ENCODE peak calls at places on chromosomes 6 and 20, in nine cellular contexts. One of them, this sample, is unnamed. For H3K4me1, the result is how much of the 10 kb centered on the place peaks cover.

GRCh38 chr6:162179196-162179951 is 548.2 kb downstream of the PRKN start:
- DNase-seq in HAP-1: no peak
- DNase-seq in heart left ventricle: no peak
- DNase-seq in A549: no peak
- DNase-seq in pancreas: no peak
- DNase-seq in prostate gland: no peak
- DNase-seq in endodermal cell: no peak
- DNase-seq in GM23338: no peak
- DNase-seq in sigmoid colon: no peak
- DNase-seq in this sample: no peak

GRCh38 chr20:14470231-14470894 is 133.0 kb upstream of the FLRT3 start:
- DNase-seq in endodermal cell: no peak
- DNase-seq in heart left ventricle: no peak
- DNase-seq in A549: peak
- DNase-seq in GM23338: no peak
- DNase-seq in prostate gland: no peak
- DNase-seq in HAP-1: no peak
- DNase-seq in pancreas: peak
- DNase-seq in sigmoid colon: no peak
- DNase-seq in this sample: no peak

GRCh38 chr20:62405108-62405980 is 1.7 kb downstream of the CABLES2 start:
- DNase-seq in heart left ventricle: peak
- DNase-seq in GM23338: peak
- DNase-seq in HAP-1: peak
- DNase-seq in A549: peak
- DNase-seq in pancreas: no peak
- DNase-seq in sigmoid colon: peak
- DNase-seq in prostate gland: no peak
- DNase-seq in endodermal cell: peak
- DNase-seq in this sample: no peak

GRCh38 chr20:22248052-22248667 is 336.2 kb downstream of the FOXA2 start:
- DNase-seq in prostate gland: no peak
- DNase-seq in HAP-1: no peak
- DNase-seq in A549: peak
- DNase-seq in heart left ventricle: no peak
- DNase-seq in GM23338: peak
- DNase-seq in endodermal cell: peak
- DNase-seq in sigmoid colon: no peak
- DNase-seq in pancreas: no peak
- DNase-seq in this sample: no peak

GRCh38 chr6:107728564-107728897 is 95.6 kb downstream of the SCML4 start:
- DNase-seq in prostate gland: no peak
- DNase-seq in GM23338: no peak
- DNase-seq in sigmoid colon: no peak
- DNase-seq in pancreas: no peak
- DNase-seq in endodermal cell: peak
- DNase-seq in HAP-1: no peak
- DNase-seq in A549: no peak
- DNase-seq in heart left ventricle: no peak
- DNase-seq in this sample: no peak

GRCh38 chr6:12009904-12010634 is 2.0 kb upstream of the HIVEP1 start:
- DNase-seq in heart left ventricle: no peak
- DNase-seq in GM23338: no peak
- DNase-seq in pancreas: no peak
- DNase-seq in A549: no peak
- DNase-seq in sigmoid colon: no peak
- DNase-seq in prostate gland: no peak
- DNase-seq in HAP-1: no peak
- DNase-seq in endodermal cell: peak
- DNase-seq in this sample: no peak

GRCh38 chr6:139152892-139153271 is 18.0 kb downstream of the HECA start:
- DNase-seq in pancreas: no peak
- DNase-seq in A549: no peak
- DNase-seq in HAP-1: no peak
- DNase-seq in heart left ventricle: no peak
- DNase-seq in prostate gland: no peak
- DNase-seq in endodermal cell: no peak
- DNase-seq in sigmoid colon: no peak
- DNase-seq in GM23338: no peak
- DNase-seq in this sample: no peak

GRCh38 chr6:167937948-167938911 is 59.2 kb upstream of the KIF25 start:
- DNase-seq in heart left ventricle: no peak
- DNase-seq in prostate gland: no peak
- DNase-seq in pancreas: no peak
- DNase-seq in A549: no peak
- DNase-seq in GM23338: peak
- DNase-seq in endodermal cell: peak
- DNase-seq in HAP-1: no peak
- DNase-seq in sigmoid colon: no peak
- DNase-seq in this sample: no peak

GRCh38 chr6:149723771-149724417 is 6.0 kb upstream of the LATS1 start:
- DNase-seq in endodermal cell: no peak
- DNase-seq in sigmoid colon: no peak
- DNase-seq in GM23338: peak
- DNase-seq in A549: peak
- DNase-seq in prostate gland: peak
- DNase-seq in HAP-1: peak
- DNase-seq in pancreas: no peak
- DNase-seq in heart left ventricle: no peak
- DNase-seq in this sample: no peak

GRCh38 chr6:64010010-64010409 is 374.4 kb downstream of the PHF3 start:
- DNase-seq in prostate gland: no peak
- DNase-seq in GM23338: no peak
- DNase-seq in sigmoid colon: no peak
- DNase-seq in pancreas: no peak
- DNase-seq in A549: no peak
- DNase-seq in HAP-1: no peak
- DNase-seq in heart left ventricle: no peak
- DNase-seq in endodermal cell: no peak
- DNase-seq in this sample: no peak

GRCh38 chr6:134114918-134115714 is 62.7 kb upstream of the SLC2A12 start:
- DNase-seq in prostate gland: no peak
- DNase-seq in heart left ventricle: no peak
- DNase-seq in GM23338: peak
- DNase-seq in sigmoid colon: no peak
- DNase-seq in HAP-1: no peak
- DNase-seq in pancreas: no peak
- DNase-seq in endodermal cell: no peak
- DNase-seq in A549: no peak
- DNase-seq in this sample: no peak

GRCh38 chr20:3794701-3795420 is 1.2 kb upstream of the CDC25B start:
- DNase-seq in endodermal cell: no peak
- DNase-seq in GM23338: no peak
- DNase-seq in HAP-1: no peak
- DNase-seq in heart left ventricle: no peak
- DNase-seq in sigmoid colon: no peak
- DNase-seq in prostate gland: no peak
- DNase-seq in pancreas: no peak
- DNase-seq in A549: no peak
- DNase-seq in this sample: no peak

GRCh38 chr6:169048185-169048584 is 205.5 kb downstream of the THBS2 start:
- DNase-seq in A549: no peak
- DNase-seq in endodermal cell: no peak
- DNase-seq in prostate gland: no peak
- DNase-seq in sigmoid colon: no peak
- DNase-seq in GM23338: no peak
- DNase-seq in pancreas: no peak
- DNase-seq in heart left ventricle: no peak
- DNase-seq in HAP-1: no peak
- DNase-seq in this sample: no peak

GRCh38 chr20:1809611-1810510 is 85.3 kb upstream of the SIRPA start:
- DNase-seq in HAP-1: no peak
- DNase-seq in heart left ventricle: no peak
- DNase-seq in sigmoid colon: no peak
- DNase-seq in GM23338: no peak
- DNase-seq in pancreas: no peak
- DNase-seq in prostate gland: no peak
- DNase-seq in endodermal cell: peak
- DNase-seq in A549: peak
- DNase-seq in this sample: no peak

GRCh38 chr20:21340991-21341722 is 38.0 kb downstream of the XRN2 start:
- DNase-seq in endodermal cell: no peak
- DNase-seq in HAP-1: peak
- DNase-seq in A549: no peak
- DNase-seq in pancreas: no peak
- DNase-seq in GM23338: no peak
- DNase-seq in prostate gland: no peak
- DNase-seq in sigmoid colon: no peak
- DNase-seq in heart left ventricle: no peak
- DNase-seq in this sample: no peak

GRCh38 chr6:150685860-150686259 is 86.2 kb downstream of the PLEKHG1 start:
- DNase-seq in endodermal cell: peak
- DNase-seq in GM23338: peak
- DNase-seq in HAP-1: peak
- DNase-seq in sigmoid colon: no peak
- DNase-seq in heart left ventricle: no peak
- DNase-seq in A549: peak
- DNase-seq in pancreas: no peak
- DNase-seq in prostate gland: no peak
- DNase-seq in this sample: peak

GRCh38 chr20:63009988-63010769 is 3.4 kb upstream of the BHLHE23 start:
- DNase-seq in A549: no peak
- DNase-seq in GM23338: no peak
- DNase-seq in endodermal cell: peak
- DNase-seq in pancreas: no peak
- DNase-seq in heart left ventricle: no peak
- DNase-seq in HAP-1: no peak
- DNase-seq in sigmoid colon: no peak
- DNase-seq in prostate gland: no peak
- DNase-seq in this sample: no peak

GRCh38 chr6:158016571-158017383 is 35.1 kb downstream of the SYNJ2 start:
- DNase-seq in endodermal cell: no peak
- DNase-seq in A549: no peak
- DNase-seq in prostate gland: no peak
- DNase-seq in HAP-1: no peak
- DNase-seq in pancreas: peak
- DNase-seq in sigmoid colon: peak
- DNase-seq in heart left ventricle: no peak
- DNase-seq in GM23338: no peak
- DNase-seq in this sample: no peak

GRCh38 chr6:89122625-89123024 is 4.8 kb upstream of the SRSF12 start:
- DNase-seq in prostate gland: no peak
- DNase-seq in HAP-1: no peak
- DNase-seq in sigmoid colon: no peak
- DNase-seq in endodermal cell: no peak
- DNase-seq in pancreas: no peak
- DNase-seq in A549: peak
- DNase-seq in heart left ventricle: no peak
- DNase-seq in GM23338: peak
- DNase-seq in this sample: no peak
- H3K4me1 ChIP-seq in prostate gland: under half
- H3K4me1 ChIP-seq in HAP-1: under half
- H3K4me1 ChIP-seq in sigmoid colon: under half
- H3K4me1 ChIP-seq in endodermal cell: under half
- H3K4me1 ChIP-seq in pancreas: under half
- H3K4me1 ChIP-seq in A549: under half
- H3K4me1 ChIP-seq in heart left ventricle: under half
- H3K4me1 ChIP-seq in GM23338: under half
- H3K4me1 ChIP-seq in this sample: under half

GRCh38 chr6:21750479-21751018 is 157.0 kb downstream of the SOX4 start:
- DNase-seq in GM23338: no peak
- DNase-seq in pancreas: no peak
- DNase-seq in endodermal cell: no peak
- DNase-seq in sigmoid colon: no peak
- DNase-seq in prostate gland: no peak
- DNase-seq in heart left ventricle: no peak
- DNase-seq in A549: no peak
- DNase-seq in HAP-1: no peak
- DNase-seq in this sample: no peak

GRCh38 chr6:21749754-21750153 is 156.2 kb downstream of the SOX4 start:
- DNase-seq in HAP-1: peak
- DNase-seq in sigmoid colon: no peak
- DNase-seq in A549: no peak
- DNase-seq in GM23338: no peak
- DNase-seq in heart left ventricle: no peak
- DNase-seq in endodermal cell: no peak
- DNase-seq in pancreas: no peak
- DNase-seq in prostate gland: no peak
- DNase-seq in this sample: no peak

GRCh38 chr6:21752054-21752811 is 158.7 kb downstream of the SOX4 start:
- DNase-seq in GM23338: no peak
- DNase-seq in HAP-1: no peak
- DNase-seq in A549: no peak
- DNase-seq in heart left ventricle: no peak
- DNase-seq in endodermal cell: no peak
- DNase-seq in pancreas: no peak
- DNase-seq in prostate gland: no peak
- DNase-seq in sigmoid colon: no peak
- DNase-seq in this sample: no peak

GRCh38 chr6:21753571-21754108 is 160.1 kb downstream of the SOX4 start:
- DNase-seq in heart left ventricle: no peak
- DNase-seq in pancreas: no peak
- DNase-seq in sigmoid colon: no peak
- DNase-seq in A549: peak
- DNase-seq in prostate gland: no peak
- DNase-seq in GM23338: no peak
- DNase-seq in endodermal cell: no peak
- DNase-seq in HAP-1: peak
- DNase-seq in this sample: no peak

GRCh38 chr6:21751608-21752007 is 158.1 kb downstream of the SOX4 start:
- DNase-seq in HAP-1: no peak
- DNase-seq in pancreas: no peak
- DNase-seq in sigmoid colon: no peak
- DNase-seq in prostate gland: no peak
- DNase-seq in GM23338: no peak
- DNase-seq in endodermal cell: no peak
- DNase-seq in A549: no peak
- DNase-seq in heart left ventricle: no peak
- DNase-seq in this sample: no peak
- H3K4me1 ChIP-seq in HAP-1: half or more
- H3K4me1 ChIP-seq in pancreas: under half
- H3K4me1 ChIP-seq in sigmoid colon: under half
- H3K4me1 ChIP-seq in prostate gland: under half
- H3K4me1 ChIP-seq in GM23338: half or more
- H3K4me1 ChIP-seq in endodermal cell: under half
- H3K4me1 ChIP-seq in A549: half or more
- H3K4me1 ChIP-seq in heart left ventricle: under half
- H3K4me1 ChIP-seq in this sample: under half

DNA sequence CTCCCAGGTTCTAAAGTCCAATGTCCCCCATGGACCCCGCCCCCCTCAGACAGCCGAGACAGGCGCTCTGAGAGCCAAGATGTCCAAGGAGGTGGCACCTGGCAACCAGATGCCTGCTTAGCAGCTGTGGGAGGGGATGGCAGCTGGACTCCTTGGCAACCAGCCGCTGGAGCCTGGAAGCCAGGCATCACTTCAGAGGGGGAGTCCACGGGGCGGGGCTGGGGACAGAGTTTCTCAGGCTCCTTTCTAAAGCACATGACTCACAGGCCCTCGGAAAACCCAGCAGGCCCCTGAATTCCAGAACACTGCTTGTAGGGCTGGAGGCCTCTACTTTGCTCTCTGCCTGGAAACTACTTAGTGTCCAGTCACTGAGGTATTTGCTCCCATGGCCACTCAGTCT is 51.5 kb downstream of the PREX1 start:
- DNase-seq in A549: no peak
- DNase-seq in sigmoid colon: no peak
- DNase-seq in endodermal cell: no peak
- DNase-seq in pancreas: no peak
- DNase-seq in heart left ventricle: no peak
- DNase-seq in prostate gland: no peak
- DNase-seq in GM23338: no peak
- DNase-seq in HAP-1: no peak
- DNase-seq in this sample: no peak
- H3K4me1 ChIP-seq in A549: under half
- H3K4me1 ChIP-seq in sigmoid colon: under half
- H3K4me1 ChIP-seq in endodermal cell: under half
- H3K4me1 ChIP-seq in pancreas: under half
- H3K4me1 ChIP-seq in heart left ventricle: under half
- H3K4me1 ChIP-seq in prostate gland: under half
- H3K4me1 ChIP-seq in GM23338: under half
- H3K4me1 ChIP-seq in HAP-1: under half
- H3K4me1 ChIP-seq in this sample: under half

GRCh38 chr6:26473429-26473757 is 15.6 kb downstream of the BTN2A1 start:
- DNase-seq in sigmoid colon: no peak
- DNase-seq in A549: no peak
- DNase-seq in prostate gland: no peak
- DNase-seq in heart left ventricle: no peak
- DNase-seq in pancreas: no peak
- DNase-seq in GM23338: no peak
- DNase-seq in HAP-1: no peak
- DNase-seq in endodermal cell: no peak
- DNase-seq in this sample: no peak
- H3K4me1 ChIP-seq in sigmoid colon: under half
- H3K4me1 ChIP-seq in A549: under half
- H3K4me1 ChIP-seq in prostate gland: under half
- H3K4me1 ChIP-seq in heart left ventricle: under half
- H3K4me1 ChIP-seq in pancreas: under half
- H3K4me1 ChIP-seq in GM23338: under half
- H3K4me1 ChIP-seq in HAP-1: under half
- H3K4me1 ChIP-seq in endodermal cell: under half
- H3K4me1 ChIP-seq in this sample: under half